ENCODE peak calls at places on chromosomes 7 and 10, in seven cellular contexts. M is A549, G is stomach, E is transverse colon, Y is ovary, D is upper lobe of left lung, T is sigmoid colon. U is an unnamed sample.

GRCh38 chr7:122137291-122138077 is 6.6 kb downstream of the AASS start:
- DNase-seq in M (no peak), G (no peak), E (no peak), Y (no peak), D (no peak), T (no peak), U (no peak)

GRCh38 chr10:103715430-103715829 is 139.9 kb downstream of the SH3PXD2A start:
- DNase-seq in M (no peak), G (no peak), E (no peak), Y (no peak), D (no peak), T (no peak), U (no peak)

GRCh38 chr7:40469481-40469880 is 334.7 kb downstream of the SUGCT start:
- DNase-seq in M (no peak), G (no peak), E (no peak), Y (no peak), D (no peak), T (no peak), U (no peak)

GRCh38 chr10:74072503-74072902 is 74.6 kb downstream of the VCL start:
- DNase-seq in M (peak), G (no peak), E (no peak), Y (no peak), D (no peak), T (no peak), U (no peak)

GRCh38 chr7:50560865-50561351 is 4.3 kb downstream of the DDC start:
- DNase-seq in M (no peak), G (no peak), E (no peak), Y (peak), D (no peak), T (no peak), U (no peak)

GRCh38 chr10:70602665-70603438 is at the start of gene PRF1:
- DNase-seq in M (no peak), G (peak), E (peak), Y (no peak), D (peak), T (no peak), U (no peak)

GRCh38 chr10:93820434-93820833 is 62.7 kb downstream of the LGI1 start:
- DNase-seq in M (no peak), G (no peak), E (no peak), Y (no peak), D (no peak), T (no peak), U (no peak)

GRCh38 chr7:5695037-5695708 is 86.3 kb downstream of the RNF216 start:
- DNase-seq in M (no peak), G (no peak), E (peak), Y (no peak), D (peak), T (peak), U (no peak)

GRCh38 chr7:150992051-150992640 is 1.3 kb downstream of the NOS3 start:
- DNase-seq in M (no peak), G (no peak), E (no peak), Y (no peak), D (no peak), T (no peak), U (no peak)

GRCh38 chr10:105252908-105253307 is 611.8 kb downstream of the SORCS3 start:
- DNase-seq in M (no peak), G (no peak), E (no peak), Y (no peak), D (no peak), T (no peak), U (no peak)

GRCh38 chr10:22218448-22218847 is 633 bp upstream of the EBLN1 start:
- DNase-seq in M (no peak), G (no peak), E (no peak), Y (no peak), D (no peak), T (no peak), U (no peak)

GRCh38 chr10:79940431-79940830 is 8.5 kb downstream of the SFTPD start:
- DNase-seq in M (no peak), G (no peak), E (no peak), Y (no peak), D (no peak), T (no peak), U (no peak)

GRCh38 chr7:30134523-30135270 is at the start of gene MTURN:
- DNase-seq in M (peak), G (peak), E (peak), Y (peak), D (peak), T (peak), U (peak)

GRCh38 chr10:12689893-12690292 is 311.6 kb downstream of the CCDC3 start:
- DNase-seq in M (no peak), G (no peak), E (no peak), Y (no peak), D (no peak), T (peak), U (no peak)

GRCh38 chr10:76581685-76582084 is 1055.9 kb downstream of the KCNMA1 start:
- DNase-seq in M (no peak), G (no peak), E (no peak), Y (no peak), D (no peak), T (no peak), U (no peak)

GRCh38 chr7:111137296-111138195 is 46.6 kb downstream of the LRRN3 start:
- DNase-seq in M (no peak), G (no peak), E (no peak), Y (no peak), D (peak), T (no peak), U (no peak)

GRCh38 chr10:121732676-121733445 is 134.6 kb upstream of the FGFR2 start:
- DNase-seq in M (no peak), G (no peak), E (no peak), Y (no peak), D (no peak), T (no peak), U (no peak)

GRCh38 chr7:80107278-80107677 is 27.4 kb upstream of the GNAI1 start:
- DNase-seq in M (no peak), G (no peak), E (no peak), Y (no peak), D (no peak), T (no peak), U (no peak)

GRCh38 chr7:142602756-142603155 is 146.5 kb upstream of the PRSS1 start:
- DNase-seq in M (no peak), G (no peak), E (no peak), Y (no peak), D (no peak), T (no peak), U (peak)

GRCh38 chr10:53606951-53607350 is 834.4 kb upstream of the MBL2 start:
- DNase-seq in M (no peak), G (no peak), E (no peak), Y (no peak), D (no peak), T (no peak), U (no peak)
- TF ChIP-seq EP300 in M (no peak), G (no peak), E (no peak), Y (no peak), D (no peak), T (no peak), U (no peak)

GRCh38 chr10:77879710-77880109 is 46.8 kb downstream of the DLG5 start:
- DNase-seq in M (no peak), G (no peak), E (no peak), Y (no peak), D (no peak), T (no peak), U (no peak)

GRCh38 chr10:77875730-77876129 is 50.8 kb downstream of the DLG5 start:
- DNase-seq in M (no peak), G (no peak), E (no peak), Y (no peak), D (no peak), T (no peak), U (no peak)

GRCh38 chr10:77879065-77879464 is 47.5 kb downstream of the DLG5 start:
- DNase-seq in M (no peak), G (no peak), E (no peak), Y (no peak), D (no peak), T (no peak), U (no peak)

GRCh38 chr10:77874872-77875271 is 51.7 kb downstream of the DLG5 start:
- DNase-seq in M (no peak), G (no peak), E (no peak), Y (no peak), D (no peak), T (no peak), U (no peak)

GRCh38 chr10:77877461-77878344 is 48.9 kb downstream of the DLG5 start:
- DNase-seq in M (no peak), G (peak), E (peak), Y (peak), D (peak), T (peak), U (no peak)
- TF ChIP-seq EP300 in M (no peak), G (no peak), E (no peak), Y (no peak), D (no peak), T (no peak), U (no peak)

GRCh38 chr10:69409968-69410367 is 6.8 kb downstream of the TACR2 start:
- DNase-seq in M (no peak), G (no peak), E (peak), Y (no peak), D (peak), T (no peak), U (peak)
- TF ChIP-seq EP300 in M (no peak), G (no peak), E (no peak), Y (no peak), D (peak), T (no peak), U (no peak)

GRCh38 chr10:4867520-4868356 is 41.7 kb downstream of the AKR1E2 start:
- DNase-seq in M (no peak), G (no peak), E (no peak), Y (no peak), D (no peak), T (no peak), U (no peak)
- TF ChIP-seq EP300 in M (no peak), G (no peak), E (no peak), Y (no peak), D (no peak), T (no peak), U (no peak)

GRCh38 chr10:4243651-4244050 is 458.6 kb upstream of the KLF6 start:
- DNase-seq in M (peak), G (no peak), E (no peak), Y (no peak), D (no peak), T (peak), U (peak)
- TF ChIP-seq EP300 in M (no peak), G (no peak), E (no peak), Y (no peak), D (no peak), T (no peak), U (peak)

DNA sequence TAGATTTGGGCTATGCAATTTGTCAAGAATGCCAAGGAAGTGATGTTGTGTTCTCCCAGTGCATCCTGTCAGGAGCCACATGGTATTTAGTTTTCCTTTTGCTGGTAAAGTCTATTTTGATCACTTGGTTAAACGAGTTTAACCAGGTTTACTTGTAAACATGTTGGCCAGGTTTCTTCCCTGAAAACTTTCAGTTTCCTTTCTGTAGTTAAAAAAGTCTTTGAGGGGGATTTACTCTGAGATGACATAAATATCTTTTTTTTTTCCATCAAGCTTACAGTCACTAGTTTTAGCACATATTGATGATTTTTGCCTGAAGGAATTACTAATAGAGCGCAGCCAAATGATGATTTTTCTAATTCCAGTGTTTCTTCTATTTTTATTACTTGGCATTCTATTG is 320.5 kb downstream of the PHF14 start:
- DNase-seq in M (no peak), G (no peak), E (no peak), Y (no peak), D (no peak), T (no peak), U (no peak)
- TF ChIP-seq EP300 in M (no peak), G (no peak), E (no peak), Y (no peak), D (no peak), T (no peak), U (no peak)